ENCODE peak calls at places on chromosomes 16 and 17, in ten cellular contexts. F, H, G, J, T, R, E, Q, N and Y are unnamed samples.
A peak's percentile ranks its signal among the peaks of the same experiment; 100 is the strongest.

GRCh38 chr17:9860851-9861250 is 35.1 kb downstream of the GLP2R start:
- DNase-seq in F (no peak), H (no peak), G (no peak), J (no peak), T (no peak), R (no peak), E (no peak), Q (peak; percentile 24), N (no peak), Y (no peak)

GRCh38 chr17:56985371-56986162 is 7.6 kb downstream of the SCPEP1 start:
- DNase-seq in F (no peak), H (no peak), G (no peak), J (no peak), T (no peak), R (no peak), E (no peak), Q (no peak), N (no peak), Y (peak; percentile 94)

GRCh38 chr17:19364699-19365498 is 2.4 kb upstream of the B9D1 start:
- DNase-seq in F (no peak), H (peak; percentile 51), G (peak; percentile 50), J (no peak), T (no peak), R (no peak), E (no peak), Q (no peak), N (peak; percentile 53), Y (no peak)

GRCh38 chr16:10862432-10862831 is 14.6 kb upstream of the CIITA start:
- DNase-seq in F (peak; percentile 35), H (peak; percentile 80), G (peak; percentile 99), J (no peak), T (no peak), R (no peak), E (peak; percentile 27), Q (peak; percentile 97), N (no peak), Y (peak; percentile 59)

GRCh38 chr17:13498184-13498583 is 103.5 kb downstream of the HS3ST3A1 start:
- DNase-seq in F (no peak), H (no peak), G (no peak), J (no peak), T (no peak), R (no peak), E (no peak), Q (no peak), N (no peak), Y (no peak)

GRCh38 chr16:15972046-15972868 is 22.8 kb downstream of the ABCC1 start:
- DNase-seq in F (no peak), H (peak; percentile 44), G (no peak), J (no peak), T (no peak), R (no peak), E (peak; percentile 62), Q (no peak), N (no peak), Y (no peak)

GRCh38 chr17:77724876-77725615 is 233.5 kb upstream of the TNRC6C start:
- DNase-seq in F (no peak), H (no peak), G (no peak), J (no peak), T (no peak), R (no peak), E (no peak), Q (no peak), N (no peak), Y (no peak)

GRCh38 chr16:70588565-70588964 is 57.8 kb upstream of the IL34 start:
- DNase-seq in F (no peak), H (no peak), G (peak; percentile 75), J (no peak), T (no peak), R (no peak), E (no peak), Q (no peak), N (no peak), Y (no peak)

GRCh38 chr17:38584350-38584925 is 21.3 kb downstream of the SRCIN1 start:
- DNase-seq in F (peak; percentile 91), H (peak; percentile 71), G (peak; percentile 75), J (no peak), T (peak; percentile 61), R (peak; percentile 34), E (peak; percentile 80), Q (peak; percentile 40), N (peak; percentile 69), Y (peak; percentile 57)

GRCh38 chr17:83137523-83137922 is 58.1 kb downstream of the METRNL start:
- DNase-seq in F (no peak), H (no peak), G (no peak), J (no peak), T (no peak), R (no peak), E (no peak), Q (no peak), N (no peak), Y (no peak)

GRCh38 chr17:2909164-2909852 is 113.1 kb downstream of the RAP1GAP2 start:
- DNase-seq in F (no peak), H (no peak), G (no peak), J (no peak), T (no peak), R (no peak), E (no peak), Q (no peak), N (no peak), Y (no peak)

GRCh38 chr16:27333549-27333948 is 19.8 kb downstream of the IL4R start:
- DNase-seq in F (no peak), H (no peak), G (no peak), J (no peak), T (no peak), R (no peak), E (no peak), Q (no peak), N (no peak), Y (no peak)

GRCh38 chr17:81471804-81472456 is 40.7 kb downstream of the ACTG1 start:
- DNase-seq in F (peak; percentile 96), H (peak; percentile 87), G (peak; percentile 29), J (no peak), T (no peak), R (peak; percentile 89), E (peak; percentile 80), Q (peak; percentile 39), N (peak; percentile 32), Y (no peak)